ENCODE peak calls at places on chromosome 21, in seven cellular contexts. One of them, this sample, is unnamed.

GRCh38 chr21:33578214-33578613 is 10.3 kb downstream of the DONSON start:
- DNase-seq in hepatocyte: no peak
- DNase-seq in pancreas: no peak
- DNase-seq in vagina: no peak
- DNase-seq in fibroblast of lung: peak; percentile 41
- DNase-seq in IMR-90: peak; percentile 76
- DNase-seq in HepG2: no peak
- DNase-seq in this sample: no peak

GRCh38 chr21:45508607-45509565 is 33.4 kb downstream of the SLC19A1 start:
- DNase-seq in hepatocyte: no peak
- DNase-seq in pancreas: no peak
- DNase-seq in vagina: no peak
- DNase-seq in fibroblast of lung: no peak
- DNase-seq in IMR-90: no peak
- DNase-seq in HepG2: peak; percentile 20
- DNase-seq in this sample: peak; percentile 44

GRCh38 chr21:46071082-46071481 is 26.8 kb upstream of the COL6A2 start:
- DNase-seq in hepatocyte: no peak
- DNase-seq in pancreas: no peak
- DNase-seq in vagina: peak; percentile 76
- DNase-seq in fibroblast of lung: no peak
- DNase-seq in IMR-90: no peak
- DNase-seq in HepG2: no peak
- DNase-seq in this sample: peak; percentile 25

GRCh38 chr21:46112731-46113215 is 14.9 kb downstream of the COL6A2 start:
- DNase-seq in hepatocyte: no peak
- DNase-seq in pancreas: no peak
- DNase-seq in vagina: peak; percentile 81
- DNase-seq in fibroblast of lung: no peak
- DNase-seq in IMR-90: no peak
- DNase-seq in HepG2: no peak
- DNase-seq in this sample: no peak

GRCh38 chr21:41169701-41170100 is 1.7 kb downstream of the BACE2 start:
- DNase-seq in hepatocyte: no peak
- DNase-seq in pancreas: no peak
- DNase-seq in vagina: no peak
- DNase-seq in fibroblast of lung: no peak
- DNase-seq in IMR-90: no peak
- DNase-seq in HepG2: no peak
- DNase-seq in this sample: no peak

GRCh38 chr21:45543371-45543709 is 1.1 kb upstream of the SLC19A1 start:
- DNase-seq in hepatocyte: no peak
- DNase-seq in pancreas: peak; percentile 18
- DNase-seq in vagina: peak; percentile 84
- DNase-seq in fibroblast of lung: no peak
- DNase-seq in IMR-90: no peak
- DNase-seq in HepG2: no peak
- DNase-seq in this sample: peak; percentile 43

GRCh38 chr21:46171996-46172862 is 12.0 kb downstream of the SPATC1L start:
- DNase-seq in hepatocyte: no peak
- DNase-seq in pancreas: no peak
- DNase-seq in vagina: peak; percentile 83
- DNase-seq in fibroblast of lung: no peak
- DNase-seq in IMR-90: no peak
- DNase-seq in HepG2: no peak
- DNase-seq in this sample: no peak

GRCh38 chr21:40835179-40835694 is 11.7 kb downstream of the DSCAM start:
- DNase-seq in hepatocyte: no peak
- DNase-seq in pancreas: no peak
- DNase-seq in vagina: no peak
- DNase-seq in fibroblast of lung: no peak
- DNase-seq in IMR-90: no peak
- DNase-seq in HepG2: no peak
- DNase-seq in this sample: no peak

GRCh38 chr21:14737922-14738321 is 191.8 kb upstream of the SAMSN1 start:
- DNase-seq in hepatocyte: peak; percentile 66
- DNase-seq in pancreas: peak; percentile 29
- DNase-seq in vagina: no peak
- DNase-seq in fibroblast of lung: peak; percentile 19
- DNase-seq in IMR-90: peak; percentile 8
- DNase-seq in HepG2: peak; percentile 70
- DNase-seq in this sample: no peak

GRCh38 chr21:16330340-16331319 is 600.8 kb downstream of the USP25 start:
- DNase-seq in hepatocyte: peak; percentile 85
- DNase-seq in pancreas: peak; percentile 31
- DNase-seq in vagina: no peak
- DNase-seq in fibroblast of lung: peak; percentile 89
- DNase-seq in IMR-90: peak; percentile 75
- DNase-seq in HepG2: peak; percentile 52
- DNase-seq in this sample: no peak

GRCh38 chr21:38773108-38774061 is 32.3 kb upstream of the ETS2 start:
- DNase-seq in hepatocyte: peak; percentile 69
- DNase-seq in pancreas: no peak
- DNase-seq in vagina: no peak
- DNase-seq in fibroblast of lung: peak; percentile 98
- DNase-seq in IMR-90: peak; percentile 99
- DNase-seq in HepG2: peak; percentile 34
- DNase-seq in this sample: no peak

GRCh38 chr21:25515484-25516405 is 91.5 kb downstream of the MRPL39 start:
- DNase-seq in hepatocyte: no peak
- DNase-seq in pancreas: no peak
- DNase-seq in vagina: no peak
- DNase-seq in fibroblast of lung: peak; percentile 68
- DNase-seq in IMR-90: peak; percentile 71
- DNase-seq in HepG2: no peak
- DNase-seq in this sample: no peak

GRCh38 chr21:35172231-35172630 is 123.1 kb upstream of the RUNX1 start:
- DNase-seq in hepatocyte: no peak
- DNase-seq in pancreas: no peak
- DNase-seq in vagina: no peak
- DNase-seq in fibroblast of lung: no peak
- DNase-seq in IMR-90: no peak
- DNase-seq in HepG2: no peak
- DNase-seq in this sample: no peak

GRCh38 chr21:38925923-38926322 is 120.2 kb downstream of the ETS2 start:
- DNase-seq in hepatocyte: peak; percentile 81
- DNase-seq in pancreas: no peak
- DNase-seq in vagina: no peak
- DNase-seq in fibroblast of lung: peak; percentile 94
- DNase-seq in IMR-90: peak; percentile 89
- DNase-seq in HepG2: no peak
- DNase-seq in this sample: no peak

GRCh38 chr21:46081022-46081861 is 16.7 kb upstream of the COL6A2 start:
- DNase-seq in hepatocyte: peak; percentile 6
- DNase-seq in pancreas: peak; percentile 7
- DNase-seq in vagina: peak; percentile 77
- DNase-seq in fibroblast of lung: peak; percentile 35
- DNase-seq in IMR-90: no peak
- DNase-seq in HepG2: no peak
- DNase-seq in this sample: peak; percentile 31

GRCh38 chr21:36297938-36298572 is 21.9 kb upstream of the MORC3 start:
- DNase-seq in hepatocyte: peak; percentile 67
- DNase-seq in pancreas: no peak
- DNase-seq in vagina: no peak
- DNase-seq in fibroblast of lung: no peak
- DNase-seq in IMR-90: peak; percentile 15
- DNase-seq in HepG2: peak; percentile 5
- DNase-seq in this sample: peak; percentile 62

GRCh38 chr21:43817157-43818086 is 28.0 kb downstream of the RRP1 start:
- DNase-seq in hepatocyte: no peak
- DNase-seq in pancreas: no peak
- DNase-seq in vagina: no peak
- DNase-seq in fibroblast of lung: no peak
- DNase-seq in IMR-90: no peak
- DNase-seq in HepG2: no peak
- DNase-seq in this sample: peak; percentile 48

GRCh38 chr21:43815107-43815742 is 25.8 kb downstream of the RRP1 start:
- DNase-seq in hepatocyte: no peak
- DNase-seq in pancreas: no peak
- DNase-seq in vagina: no peak
- DNase-seq in fibroblast of lung: no peak
- DNase-seq in IMR-90: no peak
- DNase-seq in HepG2: no peak
- DNase-seq in this sample: no peak

GRCh38 chr21:43818685-43819084 is 29.3 kb downstream of the RRP1 start:
- DNase-seq in hepatocyte: no peak
- DNase-seq in pancreas: no peak
- DNase-seq in vagina: no peak
- DNase-seq in fibroblast of lung: no peak
- DNase-seq in IMR-90: no peak
- DNase-seq in HepG2: no peak
- DNase-seq in this sample: peak; percentile 14

GRCh38 chr21:43815991-43816390 is 26.6 kb downstream of the RRP1 start:
- DNase-seq in hepatocyte: no peak
- DNase-seq in pancreas: no peak
- DNase-seq in vagina: no peak
- DNase-seq in fibroblast of lung: no peak
- DNase-seq in IMR-90: no peak
- DNase-seq in HepG2: no peak
- DNase-seq in this sample: no peak

DNA sequence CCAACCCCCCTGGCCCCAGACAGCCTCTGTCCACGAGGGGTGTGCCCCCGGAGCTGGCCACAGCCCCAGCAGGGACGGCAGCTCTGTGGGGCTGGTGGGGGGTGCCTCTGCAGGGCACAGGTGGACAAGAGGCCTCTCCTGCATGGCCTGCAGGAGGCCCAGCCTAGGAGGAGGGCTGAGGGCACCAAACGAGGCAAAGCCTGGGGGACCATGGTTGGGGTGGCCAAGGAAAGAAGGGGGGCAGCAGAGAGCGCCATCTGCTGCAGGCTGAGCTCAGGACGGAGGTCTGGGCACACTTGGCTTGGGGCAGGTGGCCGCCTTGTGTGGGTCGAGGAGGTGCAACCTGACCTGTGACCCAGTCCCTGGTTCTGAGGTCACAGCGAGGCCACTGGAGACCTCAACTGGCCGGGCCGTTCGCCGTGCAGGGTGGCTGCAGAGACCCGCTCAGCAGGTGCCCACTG is 27.3 kb downstream of the RRP1 start:
- DNase-seq in hepatocyte: no peak
- DNase-seq in pancreas: no peak
- DNase-seq in vagina: no peak
- DNase-seq in fibroblast of lung: no peak
- DNase-seq in IMR-90: no peak
- DNase-seq in HepG2: no peak
- DNase-seq in this sample: no peak
- TF ChIP-seq CTCF in hepatocyte: no peak
- TF ChIP-seq CTCF in pancreas: no peak
- TF ChIP-seq CTCF in vagina: no peak
- TF ChIP-seq CTCF in fibroblast of lung: no peak
- TF ChIP-seq CTCF in IMR-90: no peak
- TF ChIP-seq CTCF in HepG2: peak; percentile 65
- TF ChIP-seq CTCF in this sample: no peak

DNA sequence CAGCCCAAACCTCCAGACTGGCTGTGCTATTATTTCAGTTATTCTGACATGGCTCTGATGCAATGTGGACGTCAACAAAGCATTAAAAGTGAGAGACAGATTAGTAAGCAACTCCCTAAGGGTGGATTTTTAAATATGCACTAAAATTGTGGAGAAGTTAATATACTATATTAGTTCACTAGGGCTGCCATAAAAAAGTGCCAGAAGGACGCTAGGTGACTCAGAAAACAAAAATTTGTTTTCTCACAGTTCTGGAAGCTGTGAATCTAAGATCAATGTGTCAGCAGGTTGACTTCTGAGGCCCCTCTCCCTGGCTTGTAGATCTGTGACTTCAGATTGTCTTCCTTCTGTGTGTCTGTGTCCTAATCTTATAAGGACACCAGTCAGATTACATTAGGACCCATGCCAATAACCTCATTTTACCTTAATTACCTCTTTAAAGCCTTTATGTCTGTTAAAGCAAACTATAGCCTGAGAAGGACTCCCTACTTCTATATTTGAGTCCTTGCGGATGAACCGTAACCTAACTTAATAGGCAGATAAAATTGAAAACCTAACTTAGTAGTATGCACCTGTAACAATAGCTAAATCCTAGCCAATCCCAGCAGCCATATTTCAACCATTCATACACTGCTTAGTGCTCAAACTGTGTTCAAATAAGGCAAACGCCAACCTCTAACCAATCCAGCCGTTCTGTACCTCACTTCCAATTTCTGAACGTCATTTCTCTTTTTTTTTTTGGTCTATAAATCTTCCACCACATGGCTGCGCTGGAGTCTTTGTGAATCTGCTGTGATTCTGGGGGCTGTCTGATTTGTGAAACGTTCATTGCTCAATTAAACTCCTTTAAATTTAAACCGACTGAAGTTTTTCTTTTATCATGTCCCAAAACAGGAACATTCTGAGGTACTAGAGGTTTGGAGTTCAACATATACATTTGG is 65.9 kb upstream of the BACH1 start:
- DNase-seq in hepatocyte: peak; percentile 32
- DNase-seq in pancreas: no peak
- DNase-seq in vagina: no peak
- DNase-seq in fibroblast of lung: no peak
- DNase-seq in IMR-90: peak; percentile 55
- DNase-seq in HepG2: no peak
- DNase-seq in this sample: no peak
- H3K4me1 ChIP-seq in hepatocyte: peaks cover 6% of the 10 kb centered on the region
- H3K4me1 ChIP-seq in pancreas: peaks cover 4% of the 10 kb centered on the region
- H3K4me1 ChIP-seq in vagina: peaks cover 23% of the 10 kb centered on the region
- H3K4me1 ChIP-seq in fibroblast of lung: peaks cover under 1% of the 10 kb centered on the region
- H3K4me1 ChIP-seq in IMR-90: peaks cover 12% of the 10 kb centered on the region
- H3K4me1 ChIP-seq in HepG2: no peaks in the 10 kb centered on the region
- H3K4me1 ChIP-seq in this sample: peaks cover 35% of the 10 kb centered on the region

DNA sequence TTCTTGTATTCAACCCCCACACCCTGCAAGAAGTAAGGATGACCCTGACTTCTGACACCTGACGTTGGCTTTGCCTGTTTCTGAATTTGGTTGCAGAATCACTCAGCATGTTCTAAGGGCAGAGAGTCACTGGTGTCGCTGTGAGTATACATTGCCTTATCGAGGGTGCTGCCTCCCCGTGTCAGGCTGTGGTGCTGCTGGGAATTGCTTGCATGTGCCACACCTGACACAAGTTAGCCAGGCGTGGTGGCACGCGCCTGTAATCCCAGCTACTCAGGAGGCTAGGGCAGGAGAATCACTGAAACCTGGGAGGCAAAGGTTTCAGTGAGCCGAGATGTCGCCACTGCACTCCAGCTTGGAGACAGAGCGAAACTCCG is 45.9 kb downstream of the WDR4 start:
- DNase-seq in hepatocyte: peak; percentile 55
- DNase-seq in pancreas: peak; percentile 42
- DNase-seq in vagina: peak; percentile 82
- DNase-seq in fibroblast of lung: peak; percentile 6
- DNase-seq in IMR-90: peak; percentile 5
- DNase-seq in HepG2: peak; percentile 25
- DNase-seq in this sample: no peak
- TF ChIP-seq CTCF in hepatocyte: peak; percentile 43
- TF ChIP-seq CTCF in pancreas: no peak
- TF ChIP-seq CTCF in vagina: peak; percentile 12
- TF ChIP-seq CTCF in fibroblast of lung: no peak
- TF ChIP-seq CTCF in IMR-90: peak; percentile 12
- TF ChIP-seq CTCF in HepG2: peak; percentile 45
- TF ChIP-seq CTCF in this sample: peak; percentile 25

DNA sequence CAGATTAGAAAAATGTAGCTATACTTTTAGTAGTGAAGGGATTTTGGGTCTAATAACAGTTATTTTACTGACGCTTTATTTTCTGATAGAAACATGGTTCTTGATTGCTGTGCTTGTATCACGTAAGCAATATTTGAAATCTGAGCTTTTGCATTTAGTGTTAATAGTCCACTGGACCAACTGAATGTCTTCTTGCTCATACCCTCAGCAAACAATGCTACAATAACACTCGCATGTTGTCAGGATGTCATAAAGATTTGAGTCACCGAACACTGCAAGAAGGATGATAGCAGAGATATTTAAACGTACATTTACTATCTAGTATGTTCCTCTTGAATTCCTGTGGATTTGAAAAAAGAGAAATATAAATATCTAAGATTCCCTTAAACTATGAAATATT is 7.5 kb downstream of the DYRK1A start:
- DNase-seq in hepatocyte: no peak
- DNase-seq in pancreas: no peak
- DNase-seq in vagina: no peak
- DNase-seq in fibroblast of lung: peak; percentile 36
- DNase-seq in IMR-90: peak; percentile 72
- DNase-seq in HepG2: no peak
- DNase-seq in this sample: no peak
- H3K4me1 ChIP-seq in hepatocyte: peaks cover 28% of the 10 kb centered on the region
- H3K4me1 ChIP-seq in pancreas: peaks cover 53% of the 10 kb centered on the region
- H3K4me1 ChIP-seq in vagina: peaks cover 100% of the 10 kb centered on the region
- H3K4me1 ChIP-seq in fibroblast of lung: peaks cover 3% of the 10 kb centered on the region
- H3K4me1 ChIP-seq in IMR-90: peaks cover 9% of the 10 kb centered on the region
- H3K4me1 ChIP-seq in HepG2: peaks cover 89% of the 10 kb centered on the region
- H3K4me1 ChIP-seq in this sample: peaks cover 92% of the 10 kb centered on the region

This sample was measured in lower lobe of right lung.